ENCODE peak calls at places on chromosomes 13 and 19, in nine cellular contexts. One of them, this sample, is unnamed.

GRCh38 chr13:100442095-100442832 is 146.3 kb downstream of the GGACT start:
- DNase-seq in thoracic aorta: no peak
- DNase-seq in suprapubic skin: no peak
- DNase-seq in HepG2: no peak
- DNase-seq in pancreas: no peak
- DNase-seq in body of pancreas: no peak
- DNase-seq in heart left ventricle: no peak
- DNase-seq in K562: no peak
- DNase-seq in hepatocyte: no peak
- DNase-seq in this sample: no peak

GRCh38 chr19:40690050-40690698 is at the start of gene NUMBL:
- DNase-seq in thoracic aorta: no peak
- DNase-seq in suprapubic skin: no peak
- DNase-seq in HepG2: no peak
- DNase-seq in pancreas: no peak
- DNase-seq in body of pancreas: no peak
- DNase-seq in heart left ventricle: no peak
- DNase-seq in K562: no peak
- DNase-seq in hepatocyte: no peak
- DNase-seq in this sample: no peak

GRCh38 chr13:74250738-74251190 is 116.6 kb upstream of the KLF12 start:
- DNase-seq in thoracic aorta: no peak
- DNase-seq in suprapubic skin: no peak
- DNase-seq in HepG2: no peak
- DNase-seq in pancreas: no peak
- DNase-seq in body of pancreas: no peak
- DNase-seq in heart left ventricle: no peak
- DNase-seq in K562: no peak
- DNase-seq in hepatocyte: no peak
- DNase-seq in this sample: no peak

GRCh38 chr19:49161987-49162386 is 4.4 kb downstream of the TRPM4 start:
- DNase-seq in thoracic aorta: no peak
- DNase-seq in suprapubic skin: no peak
- DNase-seq in HepG2: no peak
- DNase-seq in pancreas: no peak
- DNase-seq in body of pancreas: no peak
- DNase-seq in heart left ventricle: no peak
- DNase-seq in K562: no peak
- DNase-seq in hepatocyte: no peak
- DNase-seq in this sample: no peak

GRCh38 chr19:31985001-31985605 is 360.3 kb upstream of the ZNF507 start:
- DNase-seq in thoracic aorta: no peak
- DNase-seq in suprapubic skin: no peak
- DNase-seq in HepG2: no peak
- DNase-seq in pancreas: no peak
- DNase-seq in body of pancreas: no peak
- DNase-seq in heart left ventricle: no peak
- DNase-seq in K562: no peak
- DNase-seq in hepatocyte: no peak
- DNase-seq in this sample: no peak

GRCh38 chr19:604355-604754 is 14.7 kb downstream of the HCN2 start:
- DNase-seq in thoracic aorta: no peak
- DNase-seq in suprapubic skin: no peak
- DNase-seq in HepG2: no peak
- DNase-seq in pancreas: no peak
- DNase-seq in body of pancreas: no peak
- DNase-seq in heart left ventricle: no peak
- DNase-seq in K562: peak; percentile 86
- DNase-seq in hepatocyte: no peak
- DNase-seq in this sample: no peak

GRCh38 chr13:27455331-27455855 is 5.0 kb upstream of the MTIF3 start:
- DNase-seq in thoracic aorta: no peak
- DNase-seq in suprapubic skin: no peak
- DNase-seq in HepG2: no peak
- DNase-seq in pancreas: no peak
- DNase-seq in body of pancreas: no peak
- DNase-seq in heart left ventricle: no peak
- DNase-seq in K562: no peak
- DNase-seq in hepatocyte: no peak
- DNase-seq in this sample: no peak

GRCh38 chr13:94678845-94679244 is 33.5 kb downstream of the SOX21 start:
- DNase-seq in thoracic aorta: no peak
- DNase-seq in suprapubic skin: no peak
- DNase-seq in HepG2: no peak
- DNase-seq in pancreas: no peak
- DNase-seq in body of pancreas: no peak
- DNase-seq in heart left ventricle: no peak
- DNase-seq in K562: no peak
- DNase-seq in hepatocyte: no peak
- DNase-seq in this sample: no peak

GRCh38 chr13:93345061-93345460 is 118.5 kb downstream of the GPC6 start:
- DNase-seq in thoracic aorta: no peak
- DNase-seq in suprapubic skin: no peak
- DNase-seq in HepG2: no peak
- DNase-seq in pancreas: no peak
- DNase-seq in body of pancreas: no peak
- DNase-seq in heart left ventricle: no peak
- DNase-seq in K562: no peak
- DNase-seq in hepatocyte: no peak
- DNase-seq in this sample: no peak

GRCh38 chr13:26425439-26426358 is 131.8 kb upstream of the WASF3 start:
- DNase-seq in thoracic aorta: no peak
- DNase-seq in suprapubic skin: no peak
- DNase-seq in HepG2: peak; percentile 34
- DNase-seq in pancreas: no peak
- DNase-seq in body of pancreas: peak; percentile 59
- DNase-seq in heart left ventricle: no peak
- DNase-seq in K562: no peak
- DNase-seq in hepatocyte: peak; percentile 25
- DNase-seq in this sample: no peak

GRCh38 chr13:103815619-103816018 is 749.4 kb upstream of the SLC10A2 start:
- DNase-seq in thoracic aorta: no peak
- DNase-seq in suprapubic skin: no peak
- DNase-seq in HepG2: no peak
- DNase-seq in pancreas: no peak
- DNase-seq in body of pancreas: no peak
- DNase-seq in heart left ventricle: no peak
- DNase-seq in K562: no peak
- DNase-seq in hepatocyte: no peak
- DNase-seq in this sample: no peak

GRCh38 chr19:40604647-40605200 is 3.6 kb downstream of the LTBP4 start:
- DNase-seq in thoracic aorta: no peak
- DNase-seq in suprapubic skin: no peak
- DNase-seq in HepG2: no peak
- DNase-seq in pancreas: peak; percentile 64
- DNase-seq in body of pancreas: peak; percentile 53
- DNase-seq in heart left ventricle: peak; percentile 33
- DNase-seq in K562: peak; percentile 21
- DNase-seq in hepatocyte: peak; percentile 47
- DNase-seq in this sample: no peak

GRCh38 chr13:98909016-98909415 is 68.8 kb downstream of the DOCK9 start:
- DNase-seq in thoracic aorta: no peak
- DNase-seq in suprapubic skin: no peak
- DNase-seq in HepG2: no peak
- DNase-seq in pancreas: no peak
- DNase-seq in body of pancreas: no peak
- DNase-seq in heart left ventricle: no peak
- DNase-seq in K562: no peak
- DNase-seq in hepatocyte: no peak
- DNase-seq in this sample: no peak

GRCh38 chr13:68078874-68079273 is 848.7 kb upstream of the PCDH9 start:
- DNase-seq in thoracic aorta: no peak
- DNase-seq in suprapubic skin: no peak
- DNase-seq in HepG2: no peak
- DNase-seq in pancreas: no peak
- DNase-seq in body of pancreas: no peak
- DNase-seq in heart left ventricle: no peak
- DNase-seq in K562: no peak
- DNase-seq in hepatocyte: no peak
- DNase-seq in this sample: no peak

GRCh38 chr19:20179946-20180345 is 12.9 kb downstream of the ZNF486 start:
- DNase-seq in thoracic aorta: no peak
- DNase-seq in suprapubic skin: no peak
- DNase-seq in HepG2: no peak
- DNase-seq in pancreas: no peak
- DNase-seq in body of pancreas: no peak
- DNase-seq in heart left ventricle: no peak
- DNase-seq in K562: no peak
- DNase-seq in hepatocyte: no peak
- DNase-seq in this sample: no peak

GRCh38 chr19:20186163-20186562 is 19.1 kb downstream of the ZNF486 start:
- DNase-seq in thoracic aorta: no peak
- DNase-seq in suprapubic skin: no peak
- DNase-seq in HepG2: no peak
- DNase-seq in pancreas: no peak
- DNase-seq in body of pancreas: peak; percentile 11
- DNase-seq in heart left ventricle: no peak
- DNase-seq in K562: no peak
- DNase-seq in hepatocyte: no peak
- DNase-seq in this sample: no peak

GRCh38 chr19:20182232-20182785 is 15.3 kb downstream of the ZNF486 start:
- DNase-seq in thoracic aorta: no peak
- DNase-seq in suprapubic skin: no peak
- DNase-seq in HepG2: no peak
- DNase-seq in pancreas: no peak
- DNase-seq in body of pancreas: no peak
- DNase-seq in heart left ventricle: no peak
- DNase-seq in K562: no peak
- DNase-seq in hepatocyte: no peak
- DNase-seq in this sample: no peak
- H3K9me3 ChIP-seq in thoracic aorta: no peaks in the 10 kb centered on the region
- H3K9me3 ChIP-seq in suprapubic skin: no peaks in the 10 kb centered on the region
- H3K9me3 ChIP-seq in HepG2: peaks cover 57% of the 10 kb centered on the region
- H3K9me3 ChIP-seq in pancreas: no peaks in the 10 kb centered on the region
- H3K9me3 ChIP-seq in body of pancreas: no peaks in the 10 kb centered on the region
- H3K9me3 ChIP-seq in heart left ventricle: no peaks in the 10 kb centered on the region
- H3K9me3 ChIP-seq in K562: no peaks in the 10 kb centered on the region
- H3K9me3 ChIP-seq in hepatocyte: no peaks in the 10 kb centered on the region
- H3K9me3 ChIP-seq in this sample: peaks cover 19% of the 10 kb centered on the region

GRCh38 chr19:33376423-33376822 is 2.9 kb downstream of the CEBPG start:
- DNase-seq in thoracic aorta: peak; percentile 66
- DNase-seq in suprapubic skin: peak; percentile 85
- DNase-seq in HepG2: peak; percentile 45
- DNase-seq in pancreas: peak; percentile 60
- DNase-seq in body of pancreas: peak; percentile 79
- DNase-seq in heart left ventricle: peak; percentile 90
- DNase-seq in K562: no peak
- DNase-seq in hepatocyte: peak; percentile 70
- DNase-seq in this sample: no peak

GRCh38 chr19:33374406-33374703 is 846 bp downstream of the CEBPG start:
- DNase-seq in thoracic aorta: no peak
- DNase-seq in suprapubic skin: peak; percentile 62
- DNase-seq in HepG2: no peak
- DNase-seq in pancreas: peak; percentile 49
- DNase-seq in body of pancreas: peak; percentile 56
- DNase-seq in heart left ventricle: no peak
- DNase-seq in K562: no peak
- DNase-seq in hepatocyte: no peak
- DNase-seq in this sample: peak; percentile 32

GRCh38 chr19:33376931-33377557 is 3.5 kb downstream of the CEBPG start:
- DNase-seq in thoracic aorta: no peak
- DNase-seq in suprapubic skin: peak; percentile 48
- DNase-seq in HepG2: no peak
- DNase-seq in pancreas: no peak
- DNase-seq in body of pancreas: no peak
- DNase-seq in heart left ventricle: no peak
- DNase-seq in K562: no peak
- DNase-seq in hepatocyte: peak; percentile 62
- DNase-seq in this sample: no peak

GRCh38 chr19:33375156-33375744 is 1.7 kb downstream of the CEBPG start:
- DNase-seq in thoracic aorta: no peak
- DNase-seq in suprapubic skin: peak; percentile 30
- DNase-seq in HepG2: no peak
- DNase-seq in pancreas: peak; percentile 15
- DNase-seq in body of pancreas: no peak
- DNase-seq in heart left ventricle: no peak
- DNase-seq in K562: no peak
- DNase-seq in hepatocyte: no peak
- DNase-seq in this sample: no peak

DNA sequence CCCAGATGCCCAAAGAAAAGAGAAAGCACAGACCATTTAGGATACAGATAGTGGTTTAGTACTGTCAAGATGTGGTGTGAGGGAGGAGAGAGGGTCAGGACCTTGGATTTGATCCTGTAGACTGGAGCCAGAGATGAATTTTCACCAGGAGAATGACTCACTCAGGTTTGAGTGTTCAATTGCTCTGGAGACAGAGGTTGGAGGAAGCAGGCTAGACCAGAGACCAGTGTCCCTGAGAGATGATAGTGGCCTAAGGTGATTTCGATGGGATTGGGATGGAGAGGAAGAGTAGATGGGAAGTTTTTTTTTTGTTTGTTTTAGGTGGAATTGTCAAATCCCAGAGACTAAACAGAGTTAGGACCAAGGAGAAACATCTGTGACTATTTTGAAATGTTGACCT is 2.3 kb downstream of the CEBPG start:
- DNase-seq in thoracic aorta: no peak
- DNase-seq in suprapubic skin: peak; percentile 42
- DNase-seq in HepG2: peak; percentile 46
- DNase-seq in pancreas: no peak
- DNase-seq in body of pancreas: no peak
- DNase-seq in heart left ventricle: no peak
- DNase-seq in K562: no peak
- DNase-seq in hepatocyte: no peak
- DNase-seq in this sample: no peak
- H3K27ac ChIP-seq in thoracic aorta: no peak overlapping the region
- H3K27ac ChIP-seq in suprapubic skin: peak overlapping the region; percentile 79
- H3K27ac ChIP-seq in HepG2: peak overlapping the region; percentile 96
- H3K27ac ChIP-seq in pancreas: no peak overlapping the region
- H3K27ac ChIP-seq in body of pancreas: no peak overlapping the region
- H3K27ac ChIP-seq in heart left ventricle: peak overlapping the region; percentile 98
- H3K27ac ChIP-seq in K562: no peak overlapping the region
- H3K27ac ChIP-seq in hepatocyte: peak overlapping the region; percentile 99
- H3K27ac ChIP-seq in this sample: peak overlapping the region; percentile 28

GRCh38 chr13:51636349-51636890 is 52.2 kb downstream of the WDFY2 start:
- DNase-seq in thoracic aorta: no peak
- DNase-seq in suprapubic skin: no peak
- DNase-seq in HepG2: peak; percentile 99
- DNase-seq in pancreas: no peak
- DNase-seq in body of pancreas: peak; percentile 40
- DNase-seq in heart left ventricle: no peak
- DNase-seq in K562: no peak
- DNase-seq in hepatocyte: peak; percentile 42
- DNase-seq in this sample: no peak
- H3K4me1 ChIP-seq in thoracic aorta: peaks cover 40% of the 10 kb centered on the region
- H3K4me1 ChIP-seq in suprapubic skin: peaks cover 51% of the 10 kb centered on the region
- H3K4me1 ChIP-seq in HepG2: peaks cover 81% of the 10 kb centered on the region
- H3K4me1 ChIP-seq in pancreas: peaks cover 24% of the 10 kb centered on the region
- H3K4me1 ChIP-seq in body of pancreas: peaks cover 76% of the 10 kb centered on the region
- H3K4me1 ChIP-seq in heart left ventricle: peaks cover 3% of the 10 kb centered on the region
- H3K4me1 ChIP-seq in K562: no peaks in the 10 kb centered on the region
- H3K4me1 ChIP-seq in hepatocyte: peaks cover 45% of the 10 kb centered on the region
- H3K4me1 ChIP-seq in this sample: peaks cover 87% of the 10 kb centered on the region

DNA sequence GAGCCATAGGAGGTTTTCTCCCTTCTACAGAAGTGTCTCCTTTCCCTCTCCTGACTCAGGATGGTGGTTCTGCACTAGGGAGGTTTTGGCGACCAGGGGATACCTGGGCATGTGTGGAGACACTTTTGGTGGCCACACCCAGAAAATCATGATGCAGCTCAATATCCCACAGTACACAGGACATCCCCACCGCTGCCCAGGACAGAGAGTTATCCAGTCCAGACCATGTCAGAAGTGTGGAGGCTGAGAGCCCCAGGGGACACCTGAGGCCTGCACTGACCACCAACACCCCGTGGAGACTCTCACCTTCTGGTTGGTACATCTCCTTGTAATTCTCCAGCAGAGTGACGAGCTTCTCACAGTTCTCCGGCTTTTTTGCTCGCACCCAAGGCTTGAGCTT is 16.6 kb downstream of the PEG3 start:
- DNase-seq in thoracic aorta: no peak
- DNase-seq in suprapubic skin: no peak
- DNase-seq in HepG2: no peak
- DNase-seq in pancreas: no peak
- DNase-seq in body of pancreas: no peak
- DNase-seq in heart left ventricle: no peak
- DNase-seq in K562: no peak
- DNase-seq in hepatocyte: no peak
- DNase-seq in this sample: no peak
- H3K9me3 ChIP-seq in thoracic aorta: no peaks in the 10 kb centered on the region
- H3K9me3 ChIP-seq in suprapubic skin: no peaks in the 10 kb centered on the region
- H3K9me3 ChIP-seq in HepG2: no peaks in the 10 kb centered on the region
- H3K9me3 ChIP-seq in pancreas: no peaks in the 10 kb centered on the region
- H3K9me3 ChIP-seq in body of pancreas: no peaks in the 10 kb centered on the region
- H3K9me3 ChIP-seq in heart left ventricle: no peaks in the 10 kb centered on the region
- H3K9me3 ChIP-seq in K562: no peaks in the 10 kb centered on the region
- H3K9me3 ChIP-seq in hepatocyte: no peaks in the 10 kb centered on the region
- H3K9me3 ChIP-seq in this sample: no peaks in the 10 kb centered on the region